ENCODE peak calls at places on chromosomes 5 and 9, in eight cellular contexts. A is lower lobe of right lung, F is foreskin fibroblast, Y is AG09309, G is upper lobe of right lung, K is suprapubic skin, I is lung, Z is adrenal gland. U is an unnamed sample.
A peak's percentile ranks its signal among the peaks of the same experiment; 100 is the strongest.

GRCh38 chr9:89605181-89606048 is 603 bp downstream of the GADD45G start:
- DNase-seq in A (peak; percentile 82), F (peak; percentile 39), Y (no peak), K (peak; percentile 86), I (peak; percentile 72), Z (peak; percentile 79), G (peak; percentile 89), U (peak; percentile 43)

GRCh38 chr5:169296456-169297220 is 4.3 kb downstream of the SLIT3 start:
- DNase-seq in Z (peak; percentile 34), A (no peak), G (no peak), F (peak; percentile 95), K (no peak), Y (peak; percentile 75), I (peak; percentile 36), U (peak; percentile 28)

GRCh38 chr9:21681641-21682040 is 120.8 kb upstream of the MTAP start:
- DNase-seq in I (no peak), A (no peak), Z (no peak), F (peak; percentile 89), K (no peak), G (no peak), Y (peak; percentile 78), U (peak; percentile 88)

GRCh38 chr5:137453476-137454080 is 45.5 kb downstream of the SPOCK1 start:
- DNase-seq in F (peak; percentile 78), I (no peak), Y (no peak), Z (no peak), G (no peak), K (no peak), A (no peak), U (peak; percentile 63)

GRCh38 chr5:15702102-15702501 is 202.1 kb downstream of the FBXL7 start:
- DNase-seq in I (no peak), K (no peak), F (peak; percentile 66), G (no peak), Z (peak; percentile 50), A (no peak), Y (peak; percentile 46), U (peak; percentile 47)

GRCh38 chr9:116809656-116810055 is 122.6 kb downstream of the TRIM32 start:
- DNase-seq in Y (no peak), G (no peak), A (no peak), F (no peak), Z (no peak), I (no peak), K (no peak), U (no peak)

GRCh38 chr9:6590772-6591384 is 54.7 kb downstream of the GLDC start:
- DNase-seq in G (no peak), K (no peak), I (no peak), Z (no peak), Y (no peak), A (no peak), F (no peak), U (no peak)

GRCh38 chr5:55037046-55037771 is 13.2 kb downstream of the GZMK start:
- DNase-seq in I (no peak), Y (no peak), G (no peak), Z (no peak), F (peak; percentile 30), K (no peak), A (no peak), U (no peak)

DNA sequence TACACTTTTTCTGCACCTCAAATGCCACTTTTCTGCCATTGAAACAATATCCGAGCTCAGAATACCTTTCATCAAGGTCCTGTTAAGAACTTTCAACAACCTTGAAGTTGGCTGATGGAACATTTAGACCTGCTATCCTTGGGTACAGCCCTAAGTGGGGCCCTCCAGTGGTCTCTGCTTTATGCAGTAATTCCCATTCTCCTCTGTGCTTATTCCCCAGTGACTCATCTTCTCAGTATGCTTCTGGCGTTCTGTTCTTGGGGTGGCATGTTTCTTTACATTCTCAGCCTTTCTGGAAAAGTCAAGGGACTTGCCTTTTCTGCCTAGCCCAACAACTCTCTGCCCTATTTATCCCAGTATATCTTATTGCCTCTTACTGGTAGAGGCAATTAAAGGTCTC is 7.1 kb downstream of the ANP32B start:
- DNase-seq in G (no peak), F (peak; percentile 80), A (no peak), Y (peak; percentile 21), I (no peak), K (no peak), Z (no peak), U (peak; percentile 68)
- TF ChIP-seq CTCF in G (no peak), F (peak; percentile 38), A (no peak), Y (peak; percentile 39), I (no peak), K (no peak), Z (no peak), U (peak; percentile 22)

GRCh38 chr9:95368377-95369160 is 51.1 kb upstream of the FANCC start:
- DNase-seq in F (no peak), Y (no peak), K (no peak), A (no peak), I (no peak), G (no peak), Z (no peak), U (no peak)

GRCh38 chr9:95360866-95361265 is 43.4 kb upstream of the FANCC start:
- DNase-seq in Y (no peak), I (no peak), Z (no peak), A (no peak), G (no peak), K (no peak), F (no peak), U (no peak)

GRCh38 chr9:95365766-95366165 is 48.3 kb upstream of the FANCC start:
- DNase-seq in K (no peak), Y (no peak), F (no peak), A (no peak), Z (no peak), G (no peak), I (no peak), U (no peak)

GRCh38 chr9:95366731-95367325 is 49.3 kb upstream of the FANCC start:
- DNase-seq in F (no peak), Z (no peak), G (no peak), A (no peak), Y (no peak), K (no peak), I (no peak), U (no peak)

DNA sequence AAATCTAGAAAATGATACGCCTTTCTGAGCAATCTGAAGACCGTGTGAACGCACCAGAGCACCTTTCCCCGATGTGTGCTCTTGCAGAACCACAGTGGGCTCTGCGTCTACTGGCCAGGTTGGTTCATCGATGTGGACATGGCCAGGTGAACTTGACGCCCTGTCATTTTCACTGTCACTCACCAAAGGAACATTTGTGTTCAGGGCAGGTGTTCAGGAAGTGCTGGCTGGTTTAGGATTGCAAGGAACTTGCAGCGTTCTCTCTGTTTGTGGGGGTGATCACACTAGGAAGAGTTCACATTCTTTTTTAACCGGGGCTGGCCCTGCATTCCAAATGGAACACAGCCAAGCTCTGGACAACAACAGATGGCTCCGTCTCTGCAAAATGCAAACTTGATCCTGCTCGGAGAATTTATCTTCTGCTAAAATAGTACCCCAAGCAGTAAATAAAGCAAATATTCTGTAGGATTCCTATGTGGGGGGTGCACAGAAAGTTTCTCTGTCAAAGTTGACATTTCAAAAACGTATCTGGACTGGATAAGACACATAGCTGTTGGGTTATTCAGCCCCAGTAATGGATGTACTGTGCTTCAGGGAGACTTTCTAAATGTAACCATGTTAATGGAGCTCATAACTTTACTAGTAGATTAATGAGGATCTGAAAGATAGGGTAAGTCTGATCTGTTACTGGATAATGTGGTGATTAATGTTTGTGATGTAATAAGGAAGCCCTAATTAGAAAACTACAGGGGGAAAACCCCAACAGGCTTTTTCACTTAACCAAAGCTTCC is 45.7 kb upstream of the FANCC start:
- DNase-seq in Z (no peak), A (no peak), I (no peak), Y (no peak), G (no peak), F (peak; percentile 31), K (no peak), U (peak; percentile 67)
- H3K4me3 ChIP-seq in Z (no peak overlapping the region), A (no peak overlapping the region), I (no peak overlapping the region), Y (no peak overlapping the region), G (no peak overlapping the region), F (no peak overlapping the region), K (no peak overlapping the region), U (no peak overlapping the region)

DNA sequence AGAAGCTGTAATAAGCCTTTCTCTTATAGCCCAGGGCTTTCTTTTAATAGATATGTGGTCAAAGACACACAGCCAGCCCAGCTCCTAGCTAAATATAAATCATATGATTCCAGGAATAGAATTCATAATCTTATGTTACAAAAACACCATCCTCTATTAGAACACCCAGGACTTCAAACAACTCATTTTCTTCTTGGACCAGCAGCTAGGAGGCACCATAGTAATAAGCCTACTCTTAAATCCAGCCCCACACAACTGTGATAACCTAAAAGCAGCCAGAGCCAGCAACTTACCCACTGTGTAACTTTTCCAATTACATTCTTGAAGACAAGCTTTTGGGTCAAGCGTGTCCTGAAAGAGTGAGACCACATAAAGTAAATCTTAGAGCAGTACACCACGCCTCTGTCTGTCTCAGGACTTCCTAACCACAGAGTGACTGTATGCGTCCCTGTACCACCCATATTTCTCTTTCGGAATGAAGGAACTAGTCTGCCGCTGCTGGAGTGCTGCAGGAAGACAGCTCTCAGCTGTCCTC is 223.8 kb downstream of the TLE1 start:
- DNase-seq in A (no peak), Y (no peak), F (no peak), G (no peak), Z (no peak), I (no peak), K (no peak), U (peak; percentile 49)
- TF ChIP-seq CTCF in A (no peak), Y (peak; percentile 7), F (no peak), G (peak; percentile 13), Z (no peak), I (no peak), K (no peak), U (peak; percentile 29)

DNA sequence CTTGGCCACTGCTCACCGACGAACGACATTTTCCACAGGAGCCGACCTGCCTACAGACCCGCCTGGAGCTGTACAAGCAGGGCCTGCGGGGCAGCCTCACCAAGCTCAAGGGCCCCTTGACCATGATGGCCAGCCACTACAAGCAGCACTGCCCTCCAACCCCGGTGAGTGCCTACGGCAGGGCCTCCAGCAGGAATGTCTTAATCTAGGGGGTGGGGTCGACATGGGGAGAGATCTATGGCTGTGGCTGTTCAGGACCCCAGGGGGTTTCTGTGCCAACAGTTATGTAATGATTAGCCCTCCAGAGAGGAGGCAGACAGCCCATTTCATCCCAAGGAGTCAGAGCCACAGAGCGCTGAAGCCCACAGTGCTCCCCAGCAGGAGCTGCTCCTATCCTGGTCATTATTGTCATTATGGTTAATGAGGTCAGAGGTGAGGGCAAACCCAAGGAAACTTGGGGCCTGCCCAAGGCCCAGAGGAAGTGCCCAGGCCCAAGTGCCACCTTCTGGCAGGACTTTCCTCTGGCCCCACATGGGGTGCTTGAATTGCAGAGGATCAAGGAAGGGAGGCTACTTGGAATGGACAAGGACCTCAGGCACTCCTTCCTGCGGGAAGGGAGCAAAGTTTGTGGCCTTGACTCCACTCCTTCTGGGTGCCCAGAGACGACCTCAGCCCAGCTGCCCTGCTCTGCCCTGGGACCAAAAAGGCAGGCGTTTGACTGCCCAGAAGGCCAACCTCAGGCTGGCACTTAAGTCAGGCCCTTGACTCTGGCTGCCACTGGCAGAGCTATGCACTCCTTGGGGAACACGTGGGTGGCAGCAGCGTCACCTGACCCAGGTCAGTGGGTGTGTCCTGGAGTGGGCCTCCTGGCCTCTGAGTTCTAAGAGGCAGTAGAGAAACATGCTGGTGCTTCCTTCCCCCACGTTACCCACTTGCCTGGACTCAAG is 1.5 kb downstream of the CSF2 start:
- DNase-seq in Y (no peak), Z (no peak), K (no peak), I (peak; percentile 87), G (peak; percentile 93), A (peak; percentile 90), F (no peak), U (no peak)
- H3K4me3 ChIP-seq in Y (no peak overlapping the region), Z (no peak overlapping the region), K (no peak overlapping the region), I (peak overlapping the region; percentile 0), G (peak overlapping the region; percentile 33), A (peak overlapping the region; percentile 28), F (no peak overlapping the region), U (no peak overlapping the region)